ENCODE peak calls at places on chromosomes 6 and 20, in five cellular contexts. K is K562, A is IMR-90, W is SK-N-SH, E is GM12878. Z is an unnamed sample.

GRCh38 chr6:43286995-43287716 is 10.9 kb upstream of the SLC22A7 start:
- DNase-seq in A (no peak), W (no peak), E (no peak), K (peak), Z (no peak)

GRCh38 chr6:31626952-31627351 is 6.4 kb downstream of the PRRC2A start:
- DNase-seq in A (no peak), E (no peak), K (no peak), W (peak), Z (no peak)

GRCh38 chr6:11065436-11066202 is 21.5 kb upstream of the ELOVL2 start:
- DNase-seq in W (no peak), K (no peak), E (no peak), A (no peak), Z (no peak)

GRCh38 chr20:8057871-8058270 is 38.3 kb upstream of the TMX4 start:
- DNase-seq in W (no peak), A (no peak), K (no peak), E (no peak), Z (no peak)

GRCh38 chr6:70398783-70399730 is 14.3 kb upstream of the FAM135A start:
- DNase-seq in K (peak), E (no peak), A (peak), W (no peak), Z (peak)

GRCh38 chr6:167977717-167978467 is 19.6 kb upstream of the KIF25 start:
- DNase-seq in A (no peak), E (no peak), K (no peak), W (no peak), Z (no peak)

GRCh38 chr6:143579703-143580102 is 68.2 kb upstream of the FUCA2 start:
- DNase-seq in W (no peak), A (peak), E (no peak), K (no peak), Z (no peak)

GRCh38 chr6:23659125-23659524 is 466.9 kb upstream of the NRSN1 start:
- DNase-seq in E (no peak), K (no peak), W (peak), A (peak), Z (no peak)

GRCh38 chr20:59765599-59766177 is 161.3 kb downstream of the PHACTR3 start:
- DNase-seq in K (peak), W (no peak), E (no peak), A (no peak), Z (no peak)

GRCh38 chr6:14681699-14682487 is 564.0 kb upstream of the JARID2 start:
- DNase-seq in K (no peak), A (no peak), W (no peak), E (no peak), Z (no peak)

GRCh38 chr6:17574871-17575560 is 25.1 kb upstream of the FAM8A1 start:
- DNase-seq in E (no peak), K (no peak), A (peak), W (no peak), Z (no peak)

GRCh38 chr20:36872857-36873256 is 3.1 kb upstream of the TLDC2 start:
- DNase-seq in K (no peak), E (no peak), W (peak), A (no peak), Z (no peak)

GRCh38 chr20:45450097-45450818 is 19.3 kb upstream of the WFDC2 start:
- DNase-seq in A (peak), W (peak), K (peak), E (no peak), Z (peak)

GRCh38 chr6:143299253-143300166 is 151.0 kb downstream of the ADAT2 start:
- DNase-seq in K (no peak), W (no peak), E (no peak), A (no peak), Z (no peak)

GRCh38 chr20:1322511-1323245 is 6.3 kb downstream of the SDCBP2 start:
- DNase-seq in A (peak), K (no peak), W (no peak), E (no peak), Z (no peak)

GRCh38 chr6:13194852-13195251 is 133.5 kb downstream of the TBC1D7 start:
- DNase-seq in A (peak), K (peak), W (peak), E (no peak), Z (peak)

GRCh38 chr20:59987135-59987534 is 28.9 kb downstream of the CDH26 start:
- DNase-seq in E (no peak), W (no peak), A (no peak), K (no peak), Z (no peak)

GRCh38 chr20:63246490-63247284 is 7.6 kb downstream of the NKAIN4 start:
- DNase-seq in A (no peak), K (no peak), E (no peak), W (peak), Z (no peak)

GRCh38 chr20:63029358-63030121 is 22.8 kb upstream of the BHLHE23 start:
- DNase-seq in K (no peak), E (no peak), W (no peak), A (no peak), Z (no peak)

GRCh38 chr20:41133709-41134361 is 3.5 kb upstream of the PLCG1 start:
- DNase-seq in W (no peak), A (peak), E (peak), K (peak), Z (no peak)

GRCh38 chr6:43901330-43902230 is 131.6 kb downstream of the VEGFA start:
- DNase-seq in K (no peak), E (no peak), A (no peak), W (no peak), Z (no peak)

GRCh38 chr6:107290491-107290890 is 168.9 kb downstream of the PDSS2 start:
- DNase-seq in E (no peak), A (no peak), W (no peak), K (peak), Z (no peak)

GRCh38 chr20:2245637-2246036 is 50.2 kb upstream of the TGM3 start:
- DNase-seq in K (no peak), E (no peak), W (no peak), A (no peak), Z (no peak)

GRCh38 chr6:42255050-42255449 is 37.4 kb upstream of the MRPS10 start:
- DNase-seq in W (no peak), A (peak), E (no peak), K (no peak), Z (no peak)

GRCh38 chr20:57451759-57452661 is 60.8 kb downstream of the RBM38 start:
- DNase-seq in E (no peak), W (no peak), A (no peak), K (peak), Z (no peak)

GRCh38 chr6:134932121-134932520 is 17.8 kb downstream of the ALDH8A1 start:
- DNase-seq in E (no peak), K (no peak), W (no peak), A (no peak), Z (no peak)

GRCh38 chr6:137975058-137975940 is 108.2 kb downstream of the TNFAIP3 start:
- DNase-seq in A (peak), K (no peak), E (peak), W (no peak), Z (no peak)

GRCh38 chr20:32190608-32191415 is 16.7 kb downstream of the PLAGL2 start:
- DNase-seq in W (peak), A (no peak), E (no peak), K (no peak), Z (no peak)

GRCh38 chr20:22491188-22491500 is 93.2 kb downstream of the FOXA2 start:
- DNase-seq in W (no peak), K (no peak), A (no peak), E (no peak), Z (no peak)

GRCh38 chr6:143058987-143059386 is 1.7 kb upstream of the AIG1 start:
- DNase-seq in W (no peak), K (no peak), E (no peak), A (no peak), Z (peak)

GRCh38 chr6:3309391-3310050 is 50.8 kb downstream of the PSMG4 start:
- DNase-seq in A (no peak), E (no peak), K (no peak), W (no peak), Z (no peak)

GRCh38 chr6:108492131-108492766 is 68.5 kb upstream of the FOXO3 start:
- DNase-seq in K (peak), E (no peak), W (peak), A (peak), Z (peak)

GRCh38 chr20:19812696-19813095 is 54.6 kb downstream of the RIN2 start:
- DNase-seq in A (no peak), K (no peak), W (no peak), E (no peak), Z (no peak)

GRCh38 chr6:104940881-104941693 is 15.8 kb upstream of the LIN28B start:
- DNase-seq in E (no peak), A (peak), K (peak), W (peak), Z (no peak)

GRCh38 chr20:64196831-64197418 is 32.7 kb downstream of the MYT1 start:
- DNase-seq in E (no peak), K (no peak), W (no peak), A (no peak), Z (no peak)

GRCh38 chr6:2396856-2397640 is 151.6 kb upstream of the GMDS start:
- DNase-seq in E (no peak), W (no peak), K (no peak), A (peak), Z (no peak)

GRCh38 chr6:159692303-159693127 is 526 bp downstream of the SOD2 start:
- DNase-seq in E (no peak), K (peak), A (peak), W (peak), Z (no peak)

GRCh38 chr6:159693128-159693893 is at the start of gene SOD2:
- DNase-seq in W (peak), E (no peak), A (peak), K (peak), Z (peak)

GRCh38 chr6:159695984-159696383 is 2.9 kb upstream of the SOD2 start:
- DNase-seq in A (peak), W (no peak), K (no peak), E (no peak), Z (no peak)

GRCh38 chr6:159691963-159692287 is 1.1 kb downstream of the SOD2 start:
- DNase-seq in W (no peak), A (no peak), K (peak), E (no peak), Z (no peak)

DNA sequence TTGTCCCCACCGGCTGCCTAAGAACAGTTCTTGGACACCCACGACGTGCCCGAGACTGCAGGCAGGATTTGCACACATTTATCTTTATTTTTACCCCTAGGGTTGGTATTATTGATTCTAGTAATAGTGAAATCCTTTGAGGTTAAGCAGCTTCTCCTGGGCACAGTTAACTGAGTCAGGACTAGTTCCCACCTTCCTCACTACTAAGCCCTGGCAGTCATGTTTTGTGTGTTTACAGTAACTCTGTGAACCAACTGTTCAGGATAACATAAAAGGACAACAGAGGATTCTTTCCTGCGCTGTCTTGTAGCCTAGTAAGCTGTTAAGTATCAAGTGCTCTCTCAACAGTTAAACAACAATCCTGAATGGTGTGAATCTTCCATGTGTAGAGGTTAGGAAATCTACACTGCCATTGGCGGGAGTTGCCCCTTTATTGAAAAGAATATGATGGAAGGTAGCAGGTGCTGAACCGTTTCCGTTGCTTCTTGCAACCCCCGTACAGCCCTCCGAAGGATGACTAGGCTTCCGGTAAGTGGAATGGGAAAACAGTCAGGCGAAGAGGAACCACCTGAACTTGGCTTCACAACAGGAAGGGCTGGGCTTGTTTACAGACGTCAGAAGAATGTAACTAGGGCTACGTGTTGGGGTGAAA is 979 bp upstream of the SOD2 start:
- DNase-seq in K (peak), E (no peak), A (peak), W (no peak), Z (no peak)
- TF ChIP-seq RCOR1 in K (no peak), E (no peak), A (no peak), W (no peak), Z (no peak)

GRCh38 chr6:132391391-132392291 is 9.6 kb downstream of the MOXD1 start:
- DNase-seq in E (no peak), W (no peak), A (peak), K (no peak), Z (no peak)

GRCh38 chr6:132388291-132388690 is 13.0 kb downstream of the MOXD1 start:
- DNase-seq in E (no peak), A (no peak), W (no peak), K (no peak), Z (no peak)

GRCh38 chr6:132390017-132390416 is 11.3 kb downstream of the MOXD1 start:
- DNase-seq in E (no peak), W (no peak), A (no peak), K (no peak), Z (no peak)

GRCh38 chr6:132392292-132392691 is 9.0 kb downstream of the MOXD1 start:
- DNase-seq in A (no peak), W (no peak), E (no peak), K (no peak), Z (no peak)

DNA sequence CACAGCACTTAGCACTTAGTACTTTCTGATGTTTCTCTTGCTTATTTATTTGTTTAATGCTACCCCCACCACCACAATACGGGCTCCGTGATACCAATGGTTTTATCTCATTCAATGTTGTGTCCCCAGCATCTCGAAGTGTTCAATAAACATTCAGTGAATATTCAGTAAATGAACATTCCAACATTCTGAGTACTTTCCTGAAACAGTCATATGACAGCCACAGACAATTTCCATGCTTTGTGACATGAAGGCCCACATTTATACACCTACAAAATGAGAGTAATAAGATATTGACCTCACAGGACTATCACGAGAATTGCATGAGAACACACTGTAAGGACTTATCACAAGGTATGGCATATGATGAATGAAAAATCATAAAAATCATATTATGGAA is 10.8 kb downstream of the MOXD1 start:
- DNase-seq in E (no peak), K (no peak), A (no peak), W (no peak), Z (no peak)
- H3K27ac ChIP-seq in E (no peak), K (no peak), A (no peak), W (peak), Z (no peak)

GRCh38 chr6:186221-186965 is 105.9 kb upstream of the DUSP22 start:
- DNase-seq in A (peak), W (no peak), E (no peak), K (no peak), Z (no peak)

GRCh38 chr6:187252-187840 is 104.9 kb upstream of the DUSP22 start:
- DNase-seq in W (no peak), A (no peak), K (no peak), E (no peak), Z (no peak)

GRCh38 chr6:190596-191395 is 101.5 kb upstream of the DUSP22 start:
- DNase-seq in K (no peak), A (no peak), W (no peak), E (no peak), Z (no peak)

GRCh38 chr6:189676-190075 is 102.6 kb upstream of the DUSP22 start:
- DNase-seq in W (no peak), E (no peak), K (no peak), A (no peak), Z (no peak)

GRCh38 chr6:188821-189655 is 103.2 kb upstream of the DUSP22 start:
- DNase-seq in K (peak), W (peak), A (peak), E (peak), Z (peak)
- TF ChIP-seq RCOR1 in K (peak), W (no peak), A (no peak), E (peak), Z (no peak)

GRCh38 chr6:163384510-163384909 is 30.0 kb upstream of the QKI start:
- DNase-seq in W (no peak), K (no peak), E (no peak), A (no peak), Z (no peak)
- H3K27ac ChIP-seq in W (no peak), K (no peak), E (no peak), A (no peak), Z (no peak)

GRCh38 chr6:131949615-131949908 is 1.6 kb downstream of the CCN2 start:
- DNase-seq in W (no peak), K (no peak), A (peak), E (no peak), Z (no peak)
- TF ChIP-seq RCOR1 in W (no peak), K (no peak), A (no peak), E (no peak), Z (no peak)

GRCh38 chr20:39047417-39047985 is 85.4 kb downstream of the DHX35 start:
- DNase-seq in E (no peak), A (no peak), K (no peak), W (no peak), Z (no peak)

GRCh38 chr20:39050555-39050902 is 88.4 kb downstream of the DHX35 start:
- DNase-seq in K (no peak), A (no peak), W (peak), E (no peak), Z (no peak)

GRCh38 chr20:39049148-39049547 is 87.0 kb downstream of the DHX35 start:
- DNase-seq in E (no peak), K (no peak), A (no peak), W (no peak), Z (no peak)

GRCh38 chr20:39048000-39048696 is 86.0 kb downstream of the DHX35 start:
- DNase-seq in K (peak), E (peak), A (peak), W (peak), Z (peak)

GRCh38 chr20:39049684-39050554 is 87.8 kb downstream of the DHX35 start:
- DNase-seq in K (peak), W (peak), A (peak), E (peak), Z (peak)
- H3K27ac ChIP-seq in K (peak), W (peak), A (peak), E (peak), Z (peak)

DNA sequence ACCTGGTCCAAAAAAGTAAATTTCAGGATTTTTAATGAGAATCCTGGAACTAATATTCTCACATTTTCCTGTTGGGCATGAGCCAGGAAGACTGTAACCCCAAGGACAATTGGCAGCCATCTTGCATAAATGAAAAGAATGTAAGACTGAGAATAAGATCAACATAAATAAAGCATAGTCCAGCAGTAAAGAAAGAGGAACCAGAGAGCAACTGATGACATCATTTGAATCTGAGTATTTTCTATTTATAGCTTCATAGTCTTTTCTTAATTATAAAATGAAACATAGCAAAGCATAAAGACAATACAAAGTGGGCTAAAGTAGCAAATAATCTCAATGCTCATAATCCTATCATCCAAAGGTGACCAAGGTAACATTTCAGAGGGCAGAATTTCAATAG is 26.6 kb upstream of the FBXL4 start:
- DNase-seq in W (no peak), K (no peak), E (no peak), A (no peak), Z (no peak)
- TF ChIP-seq RCOR1 in W (no peak), K (no peak), E (no peak), A (no peak), Z (no peak)